ENCODE peak calls at places on chromosomes 11 and 22, in ten cellular contexts. Z is uterus, J is A549, S is IMR-90, E is tibial nerve, P is prostate gland, M is ovary, U is body of pancreas, T is lower leg skin, R is endothelial cell of umbilical vein. C is an unnamed sample.

GRCh38 chr11:134499990-134500389 is 87.9 kb upstream of the B3GAT1 start:
- DNase-seq in Z (no peak), U (no peak), J (no peak), P (no peak), M (no peak), T (peak), S (no peak), E (no peak), R (no peak), C (no peak)

GRCh38 chr11:67316882-67317364 is 13.6 kb downstream of the SSH3 start:
- DNase-seq in J (peak), Z (no peak), M (no peak), S (peak), P (no peak), T (no peak), U (no peak), E (no peak), R (no peak), C (peak)

GRCh38 chr11:78020248-78020647 is 2.8 kb downstream of the KCTD14 start:
- DNase-seq in S (no peak), Z (no peak), E (no peak), M (no peak), J (no peak), P (no peak), R (no peak), T (no peak), U (no peak), C (no peak)

GRCh38 chr11:65559951-65560537 is 1.9 kb upstream of the LTBP3 start:
- DNase-seq in U (peak), S (peak), J (peak), E (no peak), Z (no peak), M (peak), T (no peak), R (peak), P (no peak), C (peak)

GRCh38 chr11:128506384-128506783 is 81.0 kb downstream of the ETS1 start:
- DNase-seq in Z (no peak), M (no peak), J (no peak), R (no peak), U (no peak), P (no peak), T (no peak), S (no peak), E (no peak), C (no peak)

GRCh38 chr22:36465232-36466021 is 16.0 kb downstream of the TXN2 start:
- DNase-seq in S (peak), J (peak), U (peak), Z (peak), R (peak), T (peak), P (peak), E (no peak), M (peak), C (peak)

GRCh38 chr11:133942594-133942993 is 14.2 kb downstream of the IGSF9B start:
- DNase-seq in S (no peak), R (no peak), J (no peak), M (no peak), T (no peak), E (no peak), U (no peak), Z (no peak), P (no peak), C (no peak)

GRCh38 chr11:61616443-61616842 is 35.6 kb upstream of the SYT7 start:
- DNase-seq in J (no peak), T (no peak), Z (no peak), M (no peak), U (no peak), R (peak), E (no peak), S (peak), P (no peak), C (no peak)

GRCh38 chr22:49133541-49133940 is 694.1 kb downstream of the BRD1 start:
- DNase-seq in J (no peak), M (no peak), R (no peak), T (peak), U (no peak), Z (no peak), S (no peak), P (no peak), E (no peak), C (no peak)

GRCh38 chr11:8015753-8016239 is 28.7 kb downstream of the EIF3F start:
- DNase-seq in M (no peak), S (peak), Z (no peak), E (no peak), R (no peak), J (no peak), T (peak), U (no peak), P (no peak), C (no peak)

GRCh38 chr11:73367482-73368024 is 8.6 kb upstream of the RELT start:
- DNase-seq in R (no peak), J (no peak), P (no peak), Z (no peak), T (no peak), S (no peak), U (no peak), M (no peak), E (no peak), C (no peak)

GRCh38 chr11:130677486-130678153 is 229.2 kb downstream of the ADAMTS15 start:
- DNase-seq in J (no peak), S (peak), T (no peak), M (no peak), P (no peak), E (no peak), Z (no peak), U (peak), R (no peak), C (peak)

GRCh38 chr11:7672960-7673723 is at the start of gene CYB5R2:
- DNase-seq in E (peak), Z (peak), P (peak), M (peak), T (peak), U (peak), R (peak), S (peak), J (peak), C (no peak)

GRCh38 chr11:126124284-126124683 is 61.6 kb upstream of the CDON start:
- DNase-seq in S (peak), J (no peak), P (no peak), M (peak), R (no peak), U (no peak), E (no peak), T (no peak), Z (no peak), C (no peak)

DNA sequence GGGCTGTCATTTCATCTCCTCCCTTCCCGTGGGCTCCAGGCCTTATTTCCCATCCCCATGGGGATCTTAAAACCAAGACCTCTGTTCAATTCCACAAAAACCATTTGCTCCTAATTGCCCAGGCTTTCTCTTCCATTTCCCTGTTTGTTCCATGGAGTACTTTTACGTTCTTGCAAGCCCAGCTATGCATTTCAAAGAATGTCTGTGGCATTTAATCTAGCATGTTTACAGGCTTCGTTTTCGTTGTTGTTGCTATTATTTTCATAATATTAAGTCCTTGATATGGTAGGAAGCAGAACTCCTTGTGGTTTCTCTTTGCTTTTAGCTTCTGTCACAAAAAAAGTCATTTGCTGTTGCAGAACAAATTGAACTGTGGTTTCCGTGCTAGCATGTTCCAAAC is 68.2 kb upstream of the SLC22A12 start:
- DNase-seq in Z (no peak), U (no peak), E (no peak), P (no peak), R (no peak), M (no peak), S (no peak), J (no peak), T (no peak), C (no peak)
- TF ChIP-seq POLR2A in Z (no peak), U (no peak), E (no peak), P (no peak), R (no peak), M (no peak), S (no peak), J (no peak), T (no peak), C (no peak)

DNA sequence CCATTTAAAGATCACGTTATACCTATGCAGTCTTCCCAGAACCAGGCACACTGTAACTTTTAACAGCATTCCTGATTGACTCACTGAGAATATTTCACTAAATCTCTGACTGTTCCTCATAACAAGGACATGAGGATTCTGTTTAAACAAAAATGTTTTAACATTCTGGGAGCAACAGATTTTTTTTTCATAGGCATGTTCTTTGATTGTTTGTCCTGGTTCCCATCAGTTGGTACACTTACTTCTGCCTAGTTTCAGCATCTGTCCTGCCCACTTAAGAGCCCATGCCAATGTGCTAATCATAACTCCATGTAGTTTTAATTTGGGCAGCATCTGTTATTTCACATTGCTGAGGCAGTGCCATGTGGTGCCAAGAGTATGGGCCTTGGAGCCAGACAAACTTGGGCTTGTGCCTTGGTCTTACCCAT is 138.5 kb upstream of the CTSC start:
- DNase-seq in P (no peak), J (no peak), R (no peak), M (no peak), U (no peak), T (no peak), Z (no peak), E (no peak), S (peak), C (no peak)
- TF ChIP-seq POLR2A in P (no peak), J (no peak), R (no peak), M (no peak), U (no peak), T (no peak), Z (no peak), E (no peak), S (no peak), C (no peak)

GRCh38 chr22:46331496-46331895 is 4.0 kb upstream of the TRMU start:
- DNase-seq in J (no peak), T (no peak), R (no peak), E (no peak), P (no peak), S (no peak), U (no peak), Z (no peak), M (no peak), C (no peak)
- TF ChIP-seq POLR2A in J (no peak), T (no peak), R (no peak), E (no peak), P (no peak), S (no peak), U (no peak), Z (no peak), M (no peak), C (no peak)

GRCh38 chr11:122149232-122149631 is 33.2 kb upstream of the BLID start:
- DNase-seq in U (no peak), S (no peak), E (no peak), P (no peak), J (no peak), Z (no peak), R (no peak), M (no peak), T (no peak), C (no peak)

GRCh38 chr11:122146475-122146874 is 30.5 kb upstream of the BLID start:
- DNase-seq in Z (no peak), T (no peak), E (no peak), S (peak), U (no peak), P (no peak), R (peak), M (no peak), J (no peak), C (no peak)

GRCh38 chr11:122154227-122154626 is 38.2 kb upstream of the BLID start:
- DNase-seq in U (no peak), R (no peak), Z (no peak), S (no peak), P (no peak), J (no peak), M (no peak), E (no peak), T (no peak), C (no peak)

GRCh38 chr11:122153746-122154145 is 37.7 kb upstream of the BLID start:
- DNase-seq in E (no peak), J (no peak), T (no peak), U (no peak), Z (no peak), R (peak), P (no peak), S (no peak), M (no peak), C (no peak)

GRCh38 chr11:122150484-122151124 is 34.6 kb upstream of the BLID start:
- DNase-seq in U (no peak), Z (no peak), J (no peak), P (no peak), E (no peak), T (no peak), M (no peak), S (no peak), R (no peak), C (no peak)
- TF ChIP-seq POLR2A in U (no peak), Z (no peak), J (no peak), P (no peak), E (no peak), T (no peak), M (no peak), S (no peak), R (no peak), C (no peak)

DNA sequence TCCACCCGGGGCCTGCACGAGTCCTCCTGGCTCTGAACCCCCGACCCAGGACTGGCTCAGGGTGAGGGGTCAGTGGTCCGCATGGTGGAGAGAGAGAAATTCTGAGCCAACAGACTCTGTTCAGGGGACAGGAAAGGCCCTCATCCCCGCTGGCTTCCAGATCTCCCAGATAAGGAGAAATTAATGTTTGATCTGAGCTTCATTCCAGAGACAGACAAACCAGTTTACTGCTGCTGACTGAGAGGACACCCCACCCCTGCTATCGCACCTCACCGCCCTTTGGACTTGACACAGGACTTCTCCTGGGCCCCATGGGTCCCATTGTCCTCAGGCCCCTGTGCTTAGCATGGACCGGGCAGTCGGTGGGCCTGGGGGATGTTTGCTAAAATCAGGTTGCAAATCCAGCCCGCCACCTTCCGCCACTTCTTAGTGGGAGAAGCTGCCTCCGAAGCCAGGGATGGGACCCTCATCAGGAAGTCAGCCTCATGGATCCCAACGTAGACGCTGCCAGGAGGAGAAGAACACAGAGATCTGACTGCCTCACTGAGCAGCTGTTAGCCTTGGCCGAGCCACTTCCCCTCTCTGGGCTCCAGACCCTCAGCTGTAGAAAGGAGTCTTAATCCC is 11.2 kb upstream of the UPK3A start:
- DNase-seq in M (no peak), E (no peak), T (no peak), U (no peak), P (no peak), J (no peak), R (no peak), S (no peak), Z (no peak), C (no peak)
- TF ChIP-seq POLR2A in M (no peak), E (no peak), T (no peak), U (no peak), P (no peak), J (no peak), R (no peak), S (no peak), Z (no peak), C (no peak)

GRCh38 chr22:30396871-30397655 is at the start of gene SEC14L2:
- DNase-seq in E (peak), T (peak), Z (peak), U (peak), J (peak), M (peak), R (peak), P (peak), S (peak), C (no peak)
- TF ChIP-seq POLR2A in E (peak), T (no peak), Z (peak), U (peak), J (peak), M (peak), R (peak), P (peak), S (peak), C (peak)

GRCh38 chr22:34841911-34842310 is 224.0 kb upstream of the ISX start:
- DNase-seq in U (no peak), M (no peak), T (no peak), R (no peak), J (no peak), P (no peak), Z (no peak), S (no peak), E (no peak), C (no peak)
- TF ChIP-seq POLR2A in U (no peak), M (no peak), T (no peak), R (no peak), J (no peak), P (no peak), Z (no peak), S (no peak), E (no peak), C (no peak)

GRCh38 chr11:62853279-62853965 is 14.0 kb upstream of the WDR74 start:
- DNase-seq in U (no peak), T (no peak), S (no peak), R (no peak), P (no peak), J (no peak), Z (no peak), E (no peak), M (no peak), C (no peak)

GRCh38 chr11:62854013-62854824 is 14.8 kb upstream of the WDR74 start:
- DNase-seq in M (no peak), T (no peak), Z (no peak), U (no peak), J (no peak), S (no peak), R (no peak), P (no peak), E (no peak), C (no peak)

GRCh38 chr11:62850911-62851806 is 11.8 kb upstream of the WDR74 start:
- DNase-seq in U (no peak), Z (no peak), T (no peak), S (no peak), R (no peak), E (no peak), P (no peak), M (no peak), J (no peak), C (no peak)

GRCh38 chr11:62851807-62852522 is 12.6 kb upstream of the WDR74 start:
- DNase-seq in S (no peak), E (no peak), Z (no peak), P (no peak), T (no peak), R (no peak), J (no peak), M (no peak), U (no peak), C (no peak)

DNA sequence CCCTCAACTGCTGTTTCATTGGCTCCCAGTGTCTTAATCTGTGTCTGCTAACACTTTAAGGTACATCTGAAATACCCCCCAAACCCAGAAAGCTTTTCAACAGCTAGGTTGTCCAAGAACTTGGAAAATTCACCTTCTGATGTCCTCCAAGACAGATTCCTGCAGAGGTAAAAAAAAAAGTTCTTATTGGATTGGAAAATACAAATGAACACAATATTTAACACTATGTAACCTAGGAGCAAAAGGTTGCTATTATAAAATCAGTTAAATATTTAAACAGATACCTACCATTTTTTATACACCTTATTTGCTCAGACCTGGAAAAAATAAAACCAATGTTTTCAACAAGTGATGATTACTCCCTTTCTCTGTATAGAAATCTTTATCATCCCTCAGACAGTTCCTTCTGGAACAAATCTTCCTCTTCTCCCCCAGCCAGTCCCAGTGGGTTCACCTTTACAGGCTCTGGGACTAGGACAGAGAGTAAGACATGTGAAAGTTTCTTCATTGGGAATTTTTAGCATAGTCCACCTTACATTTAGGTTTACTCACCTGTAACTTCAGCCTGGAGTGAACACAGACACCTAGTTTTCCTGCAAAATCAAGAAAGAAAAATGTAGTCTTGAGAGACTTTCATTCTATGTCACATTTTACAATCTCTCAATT is 13.3 kb upstream of the WDR74 start:
- DNase-seq in E (no peak), M (no peak), S (no peak), P (no peak), T (no peak), R (no peak), U (no peak), Z (no peak), J (no peak), C (no peak)
- TF ChIP-seq POLR2A in E (no peak), M (no peak), S (no peak), P (no peak), T (no peak), R (peak), U (no peak), Z (no peak), J (no peak), C (no peak)

GRCh38 chr11:85628771-85629341 is 463 bp downstream of the TMEM126B start:
- DNase-seq in E (no peak), P (no peak), J (no peak), S (peak), M (no peak), R (no peak), T (no peak), Z (no peak), U (no peak), C (peak)

GRCh38 chr11:85627332-85627997 is at the start of gene DLG2:
- DNase-seq in E (peak), P (peak), Z (no peak), S (peak), T (no peak), U (peak), M (no peak), J (no peak), R (peak), C (peak)

GRCh38 chr11:85626496-85626895 is 648 bp downstream of the DLG2 start:
- DNase-seq in M (no peak), R (no peak), P (peak), J (no peak), S (no peak), E (no peak), T (no peak), Z (no peak), U (peak), C (no peak)

DNA sequence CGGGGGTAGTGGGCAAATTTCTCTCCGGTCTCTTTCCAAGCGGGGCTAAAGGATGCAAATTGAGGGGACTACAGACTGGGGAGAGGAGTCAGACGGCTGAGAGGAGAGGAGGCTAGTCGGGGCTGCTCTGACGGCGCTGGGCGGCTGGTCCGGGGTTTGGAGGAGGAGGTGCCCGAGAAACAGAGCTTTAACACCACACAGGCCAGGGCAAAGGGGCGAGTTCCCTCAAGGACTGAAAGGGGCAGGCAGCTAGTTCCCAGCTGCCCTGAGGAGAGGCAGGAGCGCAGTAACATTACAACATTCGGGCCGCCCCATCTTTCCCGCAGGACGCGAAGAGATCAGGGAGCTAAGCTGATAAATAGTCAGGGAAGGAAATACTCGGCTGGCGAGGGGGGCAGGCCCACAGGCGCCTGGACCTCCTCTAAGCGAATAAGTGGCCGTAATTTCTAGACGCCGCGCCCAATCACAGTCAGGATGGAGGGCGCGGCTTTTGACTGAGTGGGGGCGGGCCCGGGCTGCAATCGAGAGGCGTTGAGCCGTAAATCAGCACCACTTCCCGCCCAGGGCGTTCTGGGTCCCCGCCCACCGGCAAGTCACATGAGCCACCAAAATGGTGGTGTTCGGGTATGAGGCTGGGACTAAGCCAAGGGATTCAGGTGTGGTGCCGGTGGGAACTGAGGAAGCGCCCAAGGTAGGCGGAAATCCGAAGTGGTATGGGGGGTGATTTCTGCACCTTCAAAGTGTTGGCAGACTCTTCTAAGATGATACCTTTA is at the start of gene TMEM126B:
- DNase-seq in P (peak), J (peak), U (peak), R (peak), S (peak), M (peak), Z (peak), E (peak), T (peak), C (peak)
- TF ChIP-seq POLR2A in P (peak), J (peak), U (peak), R (peak), S (peak), M (peak), Z (peak), E (peak), T (no peak), C (peak)

C was measured in H54.